ENCODE peak calls at places on chromosomes 3 and 15, in ten cellular contexts. Y is WERI-Rb-1; E is activated CD4-positive, alpha-beta T cell treated with anti-CD3 and anti-CD28 coated beads for 1 hour; J is neuronal stem cell; G is CD4-positive, alpha-beta memory T cell; W is EL; D is CD4-positive, CD25-positive, alpha-beta regulatory T cell; H is DMS53; Q is NCI-H345; K is AG09309. F is an unnamed sample.

GRCh38 chr3:74384151-74384550 is 230.3 kb downstream of the CNTN3 start:
- DNase-seq in Y (no peak), E (no peak), J (no peak), G (no peak), W (no peak), D (no peak), H (no peak), Q (no peak), K (no peak), F (no peak)

GRCh38 chr3:169871129-169871886 is 1.6 kb upstream of the LRRC31 start:
- DNase-seq in Y (no peak), E (no peak), J (no peak), G (no peak), W (no peak), D (no peak), H (no peak), Q (no peak), K (no peak), F (no peak)

GRCh38 chr3:78353231-78353630 is 1313.3 kb downstream of the ROBO2 start:
- DNase-seq in Y (no peak), E (no peak), J (no peak), G (no peak), W (no peak), D (no peak), H (no peak), Q (no peak), K (no peak), F (no peak)

GRCh38 chr3:42557849-42558248 is 23.9 kb downstream of the SEC22C start:
- DNase-seq in Y (peak), E (no peak), J (no peak), G (peak), W (no peak), D (no peak), H (peak), Q (no peak), K (no peak), F (peak)

GRCh38 chr3:73710340-73710739 is 85.6 kb upstream of the PDZRN3 start:
- DNase-seq in Y (no peak), E (no peak), J (no peak), G (no peak), W (no peak), D (no peak), H (no peak), Q (no peak), K (no peak), F (no peak)

GRCh38 chr15:61227269-61228024 is 1.7 kb downstream of the RORA start:
- DNase-seq in Y (peak), E (no peak), J (peak), G (no peak), W (peak), D (no peak), H (peak), Q (peak), K (peak), F (peak)

GRCh38 chr3:194168994-194169393 is 33.0 kb downstream of the HES1 start:
- DNase-seq in Y (no peak), E (no peak), J (no peak), G (no peak), W (no peak), D (no peak), H (peak), Q (no peak), K (no peak), F (no peak)

GRCh38 chr3:129056832-129057231 is 3.7 kb upstream of the GP9 start:
- DNase-seq in Y (no peak), E (no peak), J (no peak), G (no peak), W (no peak), D (no peak), H (no peak), Q (no peak), K (no peak), F (no peak)

GRCh38 chr15:91562698-91563097 is 290.8 kb upstream of the SLCO3A1 start:
- DNase-seq in Y (no peak), E (no peak), J (no peak), G (no peak), W (no peak), D (no peak), H (no peak), Q (no peak), K (no peak), F (no peak)

GRCh38 chr15:96327155-96327741 is 3.3 kb upstream of the NR2F2 start:
- DNase-seq in Y (no peak), E (no peak), J (no peak), G (no peak), W (peak), D (no peak), H (peak), Q (peak), K (peak), F (peak)

GRCh38 chr3:25471081-25471768 is 43.2 kb downstream of the RARB start:
- DNase-seq in Y (no peak), E (no peak), J (no peak), G (no peak), W (peak), D (no peak), H (no peak), Q (no peak), K (no peak), F (no peak)

GRCh38 chr3:8645717-8646116 is 1.1 kb upstream of the SSUH2 start:
- DNase-seq in Y (no peak), E (no peak), J (no peak), G (no peak), W (no peak), D (no peak), H (no peak), Q (no peak), K (no peak), F (no peak)

GRCh38 chr15:44028349-44028748 is 166.7 kb downstream of the FRMD5 start:
- DNase-seq in Y (peak), E (no peak), J (no peak), G (no peak), W (peak), D (no peak), H (peak), Q (no peak), K (no peak), F (peak)

GRCh38 chr3:151835751-151836550 is 22.0 kb downstream of the AADAC start:
- DNase-seq in Y (no peak), E (no peak), J (no peak), G (no peak), W (peak), D (no peak), H (peak), Q (no peak), K (no peak), F (no peak)

GRCh38 chr3:145448436-145448835 is 712.5 kb downstream of the PLOD2 start:
- DNase-seq in Y (no peak), E (no peak), J (no peak), G (no peak), W (no peak), D (no peak), H (peak), Q (no peak), K (no peak), F (no peak)

GRCh38 chr15:29018983-29019875 is 133.5 kb downstream of the APBA2 start:
- DNase-seq in Y (no peak), E (no peak), J (no peak), G (no peak), W (no peak), D (no peak), H (no peak), Q (no peak), K (no peak), F (no peak)

GRCh38 chr3:35936571-35936970 is 297.2 kb downstream of the ARPP21 start:
- DNase-seq in Y (no peak), E (no peak), J (no peak), G (no peak), W (peak), D (no peak), H (no peak), Q (no peak), K (no peak), F (no peak)

GRCh38 chr3:126888186-126888760 is 94.6 kb upstream of the PLXNA1 start:
- DNase-seq in Y (peak), E (no peak), J (no peak), G (no peak), W (no peak), D (no peak), H (no peak), Q (peak), K (no peak), F (no peak)